ENCODE peak calls at places on chromosome 14, in five cellular contexts. F, X, Q, Z and A are unnamed samples.

GRCh38 chr14:67514650-67515385 is 18.3 kb upstream of the PLEKHH1 start:
- DNase-seq in Q (peak), F (no peak), X (peak), Z (no peak), A (no peak)

GRCh38 chr14:22973217-22974032 is 8.9 kb downstream of the AJUBA start:
- DNase-seq in X (peak), Z (no peak), F (no peak), Q (no peak), A (no peak)

GRCh38 chr14:35122696-35123387 is 490 bp downstream of the PRORP start:
- DNase-seq in X (no peak), Z (no peak), F (no peak), Q (no peak), A (no peak)

GRCh38 chr14:50705026-50705593 is 37.0 kb upstream of the SAV1 start:
- DNase-seq in Q (no peak), Z (no peak), F (no peak), X (no peak), A (no peak)

GRCh38 chr14:36105401-36105800 is 71.1 kb downstream of the PTCSC3 start:
- DNase-seq in F (no peak), X (no peak), Z (no peak), Q (no peak), A (no peak)

GRCh38 chr14:63295231-63295685 is 23.5 kb downstream of the GPHB5 start:
- DNase-seq in X (no peak), Q (no peak), Z (no peak), F (no peak), A (no peak)

GRCh38 chr14:38243696-38244250 is 12.1 kb downstream of the CLEC14A start:
- DNase-seq in F (no peak), Z (no peak), X (no peak), Q (no peak), A (no peak)

GRCh38 chr14:54727929-54728328 is 161.0 kb downstream of the SAMD4A start:
- DNase-seq in X (no peak), Q (peak), F (no peak), Z (no peak), A (no peak)

GRCh38 chr14:96741151-96741977 is 55.8 kb upstream of the VRK1 start:
- DNase-seq in Z (peak), F (no peak), Q (peak), X (peak), A (no peak)

GRCh38 chr14:26870722-26871121 is 272.9 kb upstream of the NOVA1 start:
- DNase-seq in F (no peak), Z (no peak), X (no peak), Q (no peak), A (no peak)

GRCh38 chr14:103726474-103726873 is 10.9 kb downstream of the ZFYVE21 start:
- DNase-seq in Z (no peak), Q (no peak), F (no peak), X (no peak), A (no peak)

GRCh38 chr14:77139540-77140342 is 1.9 kb downstream of the ZDHHC22 start:
- DNase-seq in Z (no peak), Q (no peak), X (peak), F (no peak), A (no peak)

GRCh38 chr14:20486700-20487401 is 17.6 kb downstream of the PNP start:
- DNase-seq in X (no peak), Q (no peak), F (no peak), Z (no peak), A (no peak)

GRCh38 chr14:34496679-34497513 is 34.9 kb upstream of the SPTSSA start:
- DNase-seq in F (peak), Q (peak), X (no peak), Z (peak), A (no peak)

GRCh38 chr14:103260629-103261124 is 73.4 kb upstream of the EIF5 start:
- DNase-seq in Q (peak), Z (no peak), F (peak), X (no peak), A (no peak)

GRCh38 chr14:72708708-72709475 is 185.0 kb downstream of the DPF3 start:
- DNase-seq in X (no peak), F (no peak), Q (no peak), Z (no peak), A (no peak)
- TF ChIP-seq CTCF in X (no peak), F (no peak), Q (no peak), Z (no peak), A (no peak)

DNA sequence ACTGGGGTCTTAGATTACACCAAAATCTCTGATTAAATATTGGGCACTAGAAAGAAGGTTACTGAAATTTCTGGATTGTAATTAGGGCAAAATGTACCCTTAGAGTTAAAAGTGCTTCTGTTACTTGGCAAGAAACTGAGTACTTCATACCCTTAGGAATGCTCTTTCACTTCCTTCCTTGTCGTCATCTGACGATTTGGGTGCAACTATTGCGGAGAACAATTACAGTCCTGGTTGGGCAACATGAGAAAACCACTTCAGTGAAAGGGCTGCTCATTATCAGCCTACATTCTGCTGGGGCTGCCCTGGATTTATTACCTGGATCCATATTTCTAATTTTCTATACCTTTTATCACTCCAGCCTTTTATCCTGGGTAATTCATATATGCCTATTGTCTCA is 348.5 kb upstream of the MDGA2 start:
- DNase-seq in X (no peak), Z (no peak), Q (no peak), F (no peak), A (no peak)
- TF ChIP-seq CTCF in X (no peak), Z (no peak), Q (no peak), F (no peak), A (no peak)

GRCh38 chr14:53295985-53296582 is 143.0 kb upstream of the DDHD1 start:
- DNase-seq in F (no peak), Z (no peak), Q (no peak), X (no peak), A (no peak)
- TF ChIP-seq CTCF in F (peak), Z (peak), Q (peak), X (peak), A (peak)

GRCh38 chr14:99538275-99538674 is 57.1 kb downstream of the CCNK start:
- DNase-seq in X (no peak), Z (no peak), F (no peak), Q (no peak), A (no peak)
- TF ChIP-seq CTCF in X (peak), Z (no peak), F (no peak), Q (no peak), A (peak)

GRCh38 chr14:69285661-69286255 is 25.8 kb downstream of the GALNT16 start:
- DNase-seq in X (no peak), Z (no peak), Q (no peak), F (no peak), A (no peak)

GRCh38 chr14:69289811-69290520 is 30.0 kb downstream of the GALNT16 start:
- DNase-seq in Q (no peak), F (no peak), X (no peak), Z (no peak), A (no peak)

GRCh38 chr14:69287096-69287991 is 27.4 kb downstream of the GALNT16 start:
- DNase-seq in F (no peak), Q (no peak), Z (no peak), X (no peak), A (no peak)

GRCh38 chr14:69288956-69289705 is 29.2 kb downstream of the GALNT16 start:
- DNase-seq in X (no peak), F (no peak), Z (no peak), Q (no peak), A (no peak)

GRCh38 chr14:69288001-69288771 is 28.2 kb downstream of the GALNT16 start:
- DNase-seq in Z (no peak), Q (peak), X (no peak), F (peak), A (no peak)
- TF ChIP-seq CTCF in Z (peak), Q (no peak), X (peak), F (peak), A (peak)

GRCh38 chr14:106691601-106692291 is 1165.4 kb downstream of the TMEM121 start:
- DNase-seq in Q (no peak), X (no peak), Z (peak), F (no peak), A (no peak)

GRCh38 chr14:106694638-106695393 is 1168.4 kb downstream of the TMEM121 start:
- DNase-seq in Q (no peak), Z (no peak), X (no peak), F (no peak), A (no peak)

GRCh38 chr14:106686533-106686932 is 1160.2 kb downstream of the TMEM121 start:
- DNase-seq in F (no peak), X (no peak), Z (no peak), Q (no peak), A (no peak)

GRCh38 chr14:106690333-106690891 is 1164.0 kb downstream of the TMEM121 start:
- DNase-seq in Q (no peak), F (no peak), X (no peak), Z (no peak), A (no peak)
- TF ChIP-seq CTCF in Q (no peak), F (no peak), X (no peak), Z (no peak), A (no peak)

GRCh38 chr14:80584638-80585505 is 356.7 kb downstream of the CEP128 start:
- DNase-seq in Q (no peak), Z (no peak), F (no peak), X (no peak), A (no peak)
- TF ChIP-seq CTCF in Q (no peak), Z (no peak), F (no peak), X (no peak), A (no peak)

GRCh38 chr14:30657606-30658163 is 35.6 kb downstream of the SCFD1 start:
- DNase-seq in Q (no peak), Z (no peak), F (no peak), X (no peak), A (no peak)
- TF ChIP-seq CTCF in Q (no peak), Z (peak), F (peak), X (peak), A (peak)

GRCh38 chr14:92041203-92041602 is 1.3 kb upstream of the TRIP11 start:
- DNase-seq in X (no peak), Z (no peak), Q (no peak), F (no peak), A (no peak)
- TF ChIP-seq CTCF in X (no peak), Z (no peak), Q (no peak), F (no peak), A (no peak)